ENCODE peak calls at places on chromosomes 5 and 9, in nine cellular contexts. One of them, this sample, is unnamed.

GRCh38 chr9:127884427-127884911 is 7.0 kb upstream of the AK1 start:
- DNase-seq in vagina: no peak
- DNase-seq in AG08396: no peak
- DNase-seq in activated CD4-positive, alpha-beta T cell treated with anti-CD3 and anti-CD28 coated beads, Interleukin-2, amount 50 U/mL, for 1 hour: no peak
- DNase-seq in transverse colon: no peak
- DNase-seq in Caco-2: no peak
- DNase-seq in tibial artery: no peak
- DNase-seq in HS-5: no peak
- DNase-seq in Daoy: peak; percentile 66
- DNase-seq in this sample: no peak

GRCh38 chr5:79705632-79706031 is 16.0 kb downstream of the CMYA5 start:
- DNase-seq in activated CD4-positive, alpha-beta T cell treated with anti-CD3 and anti-CD28 coated beads, Interleukin-2, amount 50 U/mL, for 1 hour: no peak
- DNase-seq in Caco-2: no peak
- DNase-seq in transverse colon: no peak
- DNase-seq in HS-5: no peak
- DNase-seq in vagina: no peak
- DNase-seq in Daoy: no peak
- DNase-seq in tibial artery: no peak
- DNase-seq in AG08396: no peak
- DNase-seq in this sample: no peak

GRCh38 chr5:88390007-88390385 is 121.4 kb upstream of the TMEM161B start:
- DNase-seq in Caco-2: no peak
- DNase-seq in AG08396: no peak
- DNase-seq in transverse colon: no peak
- DNase-seq in tibial artery: no peak
- DNase-seq in vagina: no peak
- DNase-seq in Daoy: no peak
- DNase-seq in activated CD4-positive, alpha-beta T cell treated with anti-CD3 and anti-CD28 coated beads, Interleukin-2, amount 50 U/mL, for 1 hour: no peak
- DNase-seq in HS-5: no peak
- DNase-seq in this sample: no peak

GRCh38 chr9:85202596-85202995 is 533.1 kb downstream of the NTRK2 start:
- DNase-seq in Caco-2: no peak
- DNase-seq in AG08396: no peak
- DNase-seq in transverse colon: no peak
- DNase-seq in Daoy: peak; percentile 39
- DNase-seq in vagina: no peak
- DNase-seq in activated CD4-positive, alpha-beta T cell treated with anti-CD3 and anti-CD28 coated beads, Interleukin-2, amount 50 U/mL, for 1 hour: no peak
- DNase-seq in tibial artery: no peak
- DNase-seq in HS-5: no peak
- DNase-seq in this sample: no peak

GRCh38 chr9:75858497-75859092 is 31.9 kb upstream of the PCSK5 start:
- DNase-seq in tibial artery: no peak
- DNase-seq in activated CD4-positive, alpha-beta T cell treated with anti-CD3 and anti-CD28 coated beads, Interleukin-2, amount 50 U/mL, for 1 hour: no peak
- DNase-seq in transverse colon: no peak
- DNase-seq in vagina: no peak
- DNase-seq in Daoy: no peak
- DNase-seq in AG08396: no peak
- DNase-seq in HS-5: no peak
- DNase-seq in Caco-2: no peak
- DNase-seq in this sample: no peak

GRCh38 chr5:149094996-149095395 is 32.1 kb upstream of the SH3TC2 start:
- DNase-seq in tibial artery: no peak
- DNase-seq in HS-5: no peak
- DNase-seq in transverse colon: no peak
- DNase-seq in activated CD4-positive, alpha-beta T cell treated with anti-CD3 and anti-CD28 coated beads, Interleukin-2, amount 50 U/mL, for 1 hour: no peak
- DNase-seq in AG08396: no peak
- DNase-seq in Daoy: no peak
- DNase-seq in Caco-2: peak; percentile 42
- DNase-seq in vagina: no peak
- DNase-seq in this sample: no peak

GRCh38 chr9:76604171-76604570 is 145.2 kb downstream of the GCNT1 start:
- DNase-seq in Caco-2: no peak
- DNase-seq in activated CD4-positive, alpha-beta T cell treated with anti-CD3 and anti-CD28 coated beads, Interleukin-2, amount 50 U/mL, for 1 hour: no peak
- DNase-seq in vagina: no peak
- DNase-seq in transverse colon: no peak
- DNase-seq in HS-5: no peak
- DNase-seq in AG08396: no peak
- DNase-seq in Daoy: no peak
- DNase-seq in tibial artery: no peak
- DNase-seq in this sample: no peak

GRCh38 chr5:176151286-176151685 is 86.9 kb upstream of the SIMC1 start:
- DNase-seq in tibial artery: no peak
- DNase-seq in Daoy: peak; percentile 80
- DNase-seq in Caco-2: no peak
- DNase-seq in transverse colon: no peak
- DNase-seq in HS-5: peak; percentile 69
- DNase-seq in vagina: no peak
- DNase-seq in AG08396: no peak
- DNase-seq in activated CD4-positive, alpha-beta T cell treated with anti-CD3 and anti-CD28 coated beads, Interleukin-2, amount 50 U/mL, for 1 hour: no peak
- DNase-seq in this sample: no peak

GRCh38 chr5:133132717-133133116 is 80.9 kb downstream of the HSPA4 start:
- DNase-seq in Daoy: no peak
- DNase-seq in vagina: no peak
- DNase-seq in transverse colon: no peak
- DNase-seq in activated CD4-positive, alpha-beta T cell treated with anti-CD3 and anti-CD28 coated beads, Interleukin-2, amount 50 U/mL, for 1 hour: no peak
- DNase-seq in AG08396: no peak
- DNase-seq in Caco-2: no peak
- DNase-seq in tibial artery: no peak
- DNase-seq in HS-5: no peak
- DNase-seq in this sample: no peak

GRCh38 chr5:55904152-55904551 is 53.0 kb downstream of the IL31RA start:
- DNase-seq in transverse colon: no peak
- DNase-seq in vagina: no peak
- DNase-seq in HS-5: no peak
- DNase-seq in Daoy: peak; percentile 75
- DNase-seq in Caco-2: no peak
- DNase-seq in AG08396: no peak
- DNase-seq in tibial artery: peak; percentile 43
- DNase-seq in activated CD4-positive, alpha-beta T cell treated with anti-CD3 and anti-CD28 coated beads, Interleukin-2, amount 50 U/mL, for 1 hour: no peak
- DNase-seq in this sample: no peak

GRCh38 chr5:43045236-43045635 is 5.1 kb upstream of the ANXA2R start:
- DNase-seq in transverse colon: no peak
- DNase-seq in Caco-2: no peak
- DNase-seq in HS-5: no peak
- DNase-seq in tibial artery: no peak
- DNase-seq in vagina: no peak
- DNase-seq in activated CD4-positive, alpha-beta T cell treated with anti-CD3 and anti-CD28 coated beads, Interleukin-2, amount 50 U/mL, for 1 hour: no peak
- DNase-seq in AG08396: no peak
- DNase-seq in Daoy: no peak
- DNase-seq in this sample: no peak

GRCh38 chr5:156556666-156557401 is 229.9 kb downstream of the SGCD start:
- DNase-seq in transverse colon: no peak
- DNase-seq in tibial artery: no peak
- DNase-seq in AG08396: no peak
- DNase-seq in Caco-2: no peak
- DNase-seq in activated CD4-positive, alpha-beta T cell treated with anti-CD3 and anti-CD28 coated beads, Interleukin-2, amount 50 U/mL, for 1 hour: no peak
- DNase-seq in Daoy: no peak
- DNase-seq in vagina: no peak
- DNase-seq in HS-5: no peak
- DNase-seq in this sample: no peak

GRCh38 chr5:108003178-108003577 is 332.4 kb upstream of the EFNA5 start:
- DNase-seq in AG08396: peak; percentile 50
- DNase-seq in HS-5: peak; percentile 11
- DNase-seq in Caco-2: no peak
- DNase-seq in activated CD4-positive, alpha-beta T cell treated with anti-CD3 and anti-CD28 coated beads, Interleukin-2, amount 50 U/mL, for 1 hour: no peak
- DNase-seq in vagina: no peak
- DNase-seq in tibial artery: no peak
- DNase-seq in Daoy: peak; percentile 78
- DNase-seq in transverse colon: no peak
- DNase-seq in this sample: no peak

GRCh38 chr9:6997330-6997729 is 239.6 kb downstream of the KDM4C start:
- DNase-seq in Daoy: no peak
- DNase-seq in tibial artery: no peak
- DNase-seq in Caco-2: no peak
- DNase-seq in transverse colon: no peak
- DNase-seq in HS-5: no peak
- DNase-seq in vagina: no peak
- DNase-seq in AG08396: no peak
- DNase-seq in activated CD4-positive, alpha-beta T cell treated with anti-CD3 and anti-CD28 coated beads, Interleukin-2, amount 50 U/mL, for 1 hour: no peak
- DNase-seq in this sample: no peak

GRCh38 chr5:168302785-168303184 is 11.3 kb downstream of the WWC1 start:
- DNase-seq in activated CD4-positive, alpha-beta T cell treated with anti-CD3 and anti-CD28 coated beads, Interleukin-2, amount 50 U/mL, for 1 hour: no peak
- DNase-seq in AG08396: no peak
- DNase-seq in Daoy: no peak
- DNase-seq in Caco-2: no peak
- DNase-seq in transverse colon: no peak
- DNase-seq in tibial artery: no peak
- DNase-seq in vagina: no peak
- DNase-seq in HS-5: no peak
- DNase-seq in this sample: no peak

GRCh38 chr9:79652598-79652997 is 80.8 kb downstream of the TLE4 start:
- DNase-seq in vagina: no peak
- DNase-seq in transverse colon: no peak
- DNase-seq in tibial artery: no peak
- DNase-seq in AG08396: no peak
- DNase-seq in HS-5: peak; percentile 24
- DNase-seq in activated CD4-positive, alpha-beta T cell treated with anti-CD3 and anti-CD28 coated beads, Interleukin-2, amount 50 U/mL, for 1 hour: no peak
- DNase-seq in Caco-2: no peak
- DNase-seq in Daoy: no peak
- DNase-seq in this sample: no peak

GRCh38 chr5:56506586-56506985 is 273.5 kb upstream of the ANKRD55 start:
- DNase-seq in AG08396: peak; percentile 26
- DNase-seq in vagina: no peak
- DNase-seq in activated CD4-positive, alpha-beta T cell treated with anti-CD3 and anti-CD28 coated beads, Interleukin-2, amount 50 U/mL, for 1 hour: no peak
- DNase-seq in Daoy: no peak
- DNase-seq in Caco-2: peak; percentile 89
- DNase-seq in HS-5: peak; percentile 20
- DNase-seq in transverse colon: no peak
- DNase-seq in tibial artery: no peak
- DNase-seq in this sample: no peak

GRCh38 chr5:170269579-170269978 is 28.0 kb downstream of the LCP2 start:
- DNase-seq in HS-5: no peak
- DNase-seq in vagina: no peak
- DNase-seq in transverse colon: no peak
- DNase-seq in Daoy: peak; percentile 91
- DNase-seq in Caco-2: no peak
- DNase-seq in AG08396: no peak
- DNase-seq in tibial artery: peak; percentile 41
- DNase-seq in activated CD4-positive, alpha-beta T cell treated with anti-CD3 and anti-CD28 coated beads, Interleukin-2, amount 50 U/mL, for 1 hour: peak; percentile 48
- DNase-seq in this sample: no peak

GRCh38 chr5:39668980-39669379 is 244.2 kb upstream of the DAB2 start:
- DNase-seq in Daoy: peak; percentile 13
- DNase-seq in activated CD4-positive, alpha-beta T cell treated with anti-CD3 and anti-CD28 coated beads, Interleukin-2, amount 50 U/mL, for 1 hour: no peak
- DNase-seq in Caco-2: no peak
- DNase-seq in AG08396: no peak
- DNase-seq in transverse colon: no peak
- DNase-seq in vagina: no peak
- DNase-seq in HS-5: no peak
- DNase-seq in tibial artery: no peak
- DNase-seq in this sample: no peak

GRCh38 chr5:108900668-108901067 is 153.0 kb downstream of the FER start:
- DNase-seq in AG08396: no peak
- DNase-seq in Daoy: no peak
- DNase-seq in activated CD4-positive, alpha-beta T cell treated with anti-CD3 and anti-CD28 coated beads, Interleukin-2, amount 50 U/mL, for 1 hour: no peak
- DNase-seq in vagina: no peak
- DNase-seq in HS-5: no peak
- DNase-seq in transverse colon: no peak
- DNase-seq in Caco-2: no peak
- DNase-seq in tibial artery: no peak
- DNase-seq in this sample: no peak

GRCh38 chr5:79205965-79206364 is 30.0 kb upstream of the JMY start:
- DNase-seq in Daoy: no peak
- DNase-seq in vagina: no peak
- DNase-seq in Caco-2: no peak
- DNase-seq in AG08396: no peak
- DNase-seq in HS-5: no peak
- DNase-seq in tibial artery: no peak
- DNase-seq in transverse colon: no peak
- DNase-seq in activated CD4-positive, alpha-beta T cell treated with anti-CD3 and anti-CD28 coated beads, Interleukin-2, amount 50 U/mL, for 1 hour: no peak
- DNase-seq in this sample: no peak